ENCODE peak calls at places on chromosomes 5 and 9, in four cellular contexts. T, A, B and Z are unnamed samples.

GRCh38 chr5:135667204-135667603 is 88.4 kb upstream of the CXCL14 start:
- DNase-seq in T (no peak), A (no peak), B (no peak), Z (no peak)

GRCh38 chr5:15719784-15720183 is 219.8 kb downstream of the FBXL7 start:
- DNase-seq in T (no peak), A (no peak), B (no peak), Z (no peak)

GRCh38 chr9:1276474-1276873 is 226.3 kb downstream of the DMRT2 start:
- DNase-seq in T (no peak), A (no peak), B (no peak), Z (no peak)

GRCh38 chr5:92308679-92309078 is 925.6 kb upstream of the ARRDC3 start:
- DNase-seq in T (no peak), A (no peak), B (no peak), Z (no peak)

GRCh38 chr5:103800728-103801127 is 238.1 kb upstream of the NUDT12 start:
- DNase-seq in T (no peak), A (no peak), B (no peak), Z (no peak)

GRCh38 chr5:112918679-112919078 is 3.3 kb downstream of the REEP5 start:
- DNase-seq in T (no peak), A (no peak), B (no peak), Z (no peak)

GRCh38 chr9:109319631-109320233 is 1.1 kb downstream of the EPB41L4B start:
- DNase-seq in T (no peak), A (no peak), B (peak; percentile 64), Z (no peak)

GRCh38 chr5:140576776-140577201 is 12.2 kb downstream of the SLC35A4 start:
- DNase-seq in T (no peak), A (peak; percentile 23), B (no peak), Z (no peak)

GRCh38 chr9:3434594-3434993 is 91.2 kb downstream of the RFX3 start:
- DNase-seq in T (no peak), A (no peak), B (no peak), Z (no peak)

GRCh38 chr9:35673998-35674361 is 252 bp downstream of the CA9 start:
- DNase-seq in T (no peak), A (no peak), B (no peak), Z (no peak)

GRCh38 chr5:67581203-67581602 is 384.6 kb upstream of the CD180 start:
- DNase-seq in T (no peak), A (no peak), B (no peak), Z (no peak)

GRCh38 chr5:181215997-181216982 is 6.8 kb upstream of the TRIM41 start:
- DNase-seq in T (no peak), A (no peak), B (no peak), Z (no peak)

GRCh38 chr5:181217805-181218065 is 5.3 kb upstream of the TRIM41 start:
- DNase-seq in T (peak; percentile 19), A (no peak), B (no peak), Z (no peak)

GRCh38 chr5:181219262-181220177 is 3.6 kb upstream of the TRIM41 start:
- DNase-seq in T (no peak), A (no peak), B (no peak), Z (no peak)

GRCh38 chr5:181218795-181219124 is 4.3 kb upstream of the TRIM41 start:
- DNase-seq in T (no peak), A (no peak), B (no peak), Z (no peak)

DNA sequence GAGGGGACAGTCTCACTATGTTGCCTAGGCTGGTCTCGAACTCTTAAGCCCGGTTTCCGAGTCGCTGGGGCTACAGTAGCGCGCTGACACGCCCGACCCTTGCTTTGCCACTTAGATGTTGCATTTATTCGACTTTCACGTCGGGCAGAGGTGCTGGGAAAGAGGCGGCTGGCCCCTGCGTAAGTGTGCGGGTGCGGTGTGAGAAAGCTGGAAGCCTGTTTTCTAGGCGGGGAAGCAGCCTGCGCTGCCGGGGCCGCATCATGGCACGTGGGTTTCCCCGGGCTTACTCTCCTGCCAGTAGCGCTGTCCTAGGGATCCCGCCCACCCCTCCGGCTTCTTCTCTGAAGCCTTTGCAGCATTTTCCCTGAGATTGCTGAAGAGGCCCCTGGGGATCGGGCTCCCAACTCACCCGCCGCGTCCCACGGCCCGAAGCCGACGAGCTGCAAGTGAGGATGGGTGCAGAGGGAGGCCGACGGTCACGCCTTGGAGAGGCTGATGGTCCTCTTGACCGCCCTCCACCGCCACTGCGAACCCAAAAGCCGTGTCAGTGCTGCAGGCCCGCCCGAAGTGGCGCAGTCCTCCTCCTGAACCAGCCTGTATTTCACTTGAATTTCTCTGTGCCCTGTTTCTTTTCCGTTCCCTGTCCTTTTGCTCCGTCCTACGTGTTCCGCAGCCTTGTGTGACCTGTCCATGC is 5.8 kb upstream of the TRIM41 start:
- DNase-seq in T (peak; percentile 44), A (no peak), B (peak; percentile 85), Z (no peak)
- TF ChIP-seq FOSL1 in T (no peak), A (no peak), B (no peak), Z (no peak)

DNA sequence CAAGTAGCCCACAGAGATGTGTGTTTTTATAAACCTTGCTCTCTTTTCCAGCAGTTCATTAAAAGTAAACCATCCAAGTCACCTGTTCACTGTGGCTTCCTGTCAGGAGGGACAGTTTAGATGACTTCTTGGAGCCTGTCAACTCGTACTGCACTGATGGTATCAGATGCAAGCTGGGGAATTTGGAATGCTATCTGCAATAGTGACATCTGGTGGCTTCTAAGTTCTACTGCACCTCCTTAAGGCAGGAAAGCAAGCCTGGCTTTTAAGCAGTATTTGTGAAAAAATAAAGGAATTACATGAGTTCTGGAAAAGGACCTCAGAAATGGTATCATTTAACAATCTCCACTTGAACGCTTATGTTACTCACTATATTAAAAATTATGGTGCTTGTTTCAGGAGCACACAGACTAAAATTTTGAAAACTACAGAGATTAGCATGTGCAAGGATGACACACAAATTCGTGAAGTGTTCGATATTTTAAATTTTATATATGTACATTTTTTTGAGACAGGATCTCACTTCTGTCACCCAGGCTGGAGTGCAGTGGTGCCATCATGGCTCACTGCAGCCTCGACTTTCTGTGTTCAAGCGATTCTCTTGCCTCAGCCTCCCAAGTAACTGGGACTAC is 164.0 kb downstream of the TTC39B start:
- DNase-seq in T (peak; percentile 48), A (peak; percentile 50), B (no peak), Z (peak; percentile 65)
- TF ChIP-seq FOSL1 in T (no peak), A (no peak), B (no peak), Z (no peak)

GRCh38 chr5:14011089-14012004 is 66.9 kb upstream of the DNAH5 start:
- DNase-seq in T (peak; percentile 88), A (peak; percentile 78), B (peak; percentile 94), Z (peak; percentile 52)

GRCh38 chr5:14008819-14009311 is 64.4 kb upstream of the DNAH5 start:
- DNase-seq in T (no peak), A (peak; percentile 50), B (no peak), Z (no peak)

GRCh38 chr5:14004598-14005394 is 60.3 kb upstream of the DNAH5 start:
- DNase-seq in T (no peak), A (no peak), B (no peak), Z (no peak)

GRCh38 chr5:14006823-14007510 is 62.5 kb upstream of the DNAH5 start:
- DNase-seq in T (no peak), A (no peak), B (no peak), Z (no peak)

DNA sequence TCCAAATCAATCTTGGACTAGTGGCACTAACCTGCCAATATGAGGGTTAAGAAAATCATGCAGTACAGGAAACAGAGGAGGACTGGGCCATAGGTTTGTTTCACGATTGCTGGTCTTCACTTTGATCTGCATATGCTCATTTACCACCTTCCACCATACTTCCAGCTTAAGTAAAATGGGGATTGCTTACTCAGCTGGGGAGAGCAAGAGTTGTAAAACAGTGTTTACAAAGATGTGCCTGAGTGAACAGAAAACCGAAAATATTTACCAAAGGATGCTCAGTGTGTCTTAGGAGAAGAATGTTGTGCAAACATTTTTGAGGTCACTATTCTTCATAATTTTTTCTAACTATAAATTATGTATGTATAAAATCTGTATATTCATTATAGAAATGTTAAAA is 65.1 kb upstream of the DNAH5 start:
- DNase-seq in T (no peak), A (no peak), B (no peak), Z (no peak)
- TF ChIP-seq FOSL1 in T (no peak), A (no peak), B (no peak), Z (no peak)

DNA sequence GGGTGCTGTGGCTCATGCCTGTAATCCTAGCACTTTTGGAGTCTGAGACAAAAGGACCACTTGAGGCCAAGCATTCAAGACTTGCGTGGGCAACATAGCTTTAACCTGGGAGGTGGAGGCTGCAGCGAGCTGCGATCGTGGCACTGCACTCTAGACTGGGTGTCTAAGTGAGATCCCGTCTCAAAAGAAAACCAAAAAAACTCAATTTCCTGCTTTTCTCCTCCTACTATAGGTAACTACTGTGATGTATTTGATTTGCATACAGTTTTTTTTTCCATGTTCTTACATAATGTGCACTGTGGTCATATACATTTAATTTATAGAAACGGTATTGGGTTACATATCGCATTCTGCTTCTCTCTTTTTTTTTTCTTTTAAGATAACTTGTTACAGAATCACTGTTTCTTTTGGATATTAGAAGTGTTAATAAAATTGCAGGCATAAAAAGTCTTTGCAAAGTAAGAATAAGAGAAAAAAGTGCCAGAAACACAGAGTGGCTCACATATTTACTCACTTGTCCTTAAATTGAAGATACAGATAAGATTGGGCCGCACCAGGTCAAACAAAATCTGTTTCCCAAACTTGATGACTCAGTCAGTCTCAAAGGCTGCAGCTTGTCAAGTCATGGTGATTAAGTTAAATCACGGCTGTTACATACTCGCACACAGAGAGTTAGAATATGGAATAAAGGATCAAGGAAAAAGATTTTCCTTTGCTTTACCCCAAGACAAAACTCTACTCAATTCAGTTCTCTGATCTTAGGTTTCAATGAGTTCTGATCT is 2.0 kb upstream of the PTGR1 start:
- DNase-seq in T (peak; percentile 17), A (peak; percentile 70), B (no peak), Z (no peak)
- TF ChIP-seq FOSL1 in T (peak; percentile 97), A (no peak), B (no peak), Z (no peak)

DNA sequence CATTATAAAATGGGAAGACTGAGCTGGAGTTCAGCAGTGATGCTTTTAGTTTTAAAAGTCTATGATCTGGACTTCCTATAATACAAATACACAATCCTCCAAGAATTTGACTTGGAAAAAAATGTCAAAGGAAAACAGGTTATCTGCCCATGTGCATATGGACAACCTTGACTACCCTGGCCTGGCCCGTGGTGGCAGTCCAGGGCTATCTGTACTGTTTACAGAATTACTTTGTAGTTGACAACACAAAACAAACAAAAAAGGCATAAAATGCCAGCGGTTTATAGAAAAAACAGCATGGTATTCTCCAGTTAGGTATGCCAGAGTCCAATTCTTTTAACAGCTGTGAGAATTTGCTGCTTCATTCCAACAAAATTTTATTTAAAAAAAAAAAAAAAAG is 17.3 kb downstream of the MOCS2 start:
- DNase-seq in T (no peak), A (no peak), B (no peak), Z (no peak)
- TF ChIP-seq FOSL1 in T (no peak), A (no peak), B (no peak), Z (no peak)

DNA sequence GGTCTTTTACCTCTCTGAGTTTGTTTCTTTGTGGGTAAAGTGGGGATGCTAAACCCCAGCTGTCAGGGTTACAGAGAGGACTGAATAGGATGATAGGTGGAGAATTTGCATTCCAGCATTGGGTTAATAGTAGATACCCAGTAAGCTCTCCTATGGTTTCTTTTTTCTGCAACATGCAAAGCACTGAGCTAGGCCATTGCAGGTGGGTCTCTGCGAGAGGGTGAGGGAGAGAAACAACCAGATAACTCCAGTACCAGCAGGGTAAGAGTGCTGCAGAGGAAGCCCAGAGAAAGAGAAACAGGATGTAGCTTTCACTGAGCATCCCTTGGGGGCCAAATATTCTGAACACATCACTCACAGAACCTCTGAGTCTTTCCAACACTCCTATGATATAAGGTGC is 76.6 kb downstream of the TRIM32 start:
- DNase-seq in T (no peak), A (no peak), B (no peak), Z (no peak)
- TF ChIP-seq FOSL1 in T (no peak), A (no peak), B (no peak), Z (no peak)